ENCODE peak calls at places on chromosomes 12 and 14, in four cellular contexts. One of them, this sample, is unnamed.

GRCh38 chr12:115096673-115097349 is 412.8 kb upstream of the TBX3 start:
- DNase-seq in nucleus accumbens: no peak
- DNase-seq in tibial nerve: no peak
- DNase-seq in NCI-H1694 treated with DMSO at 0.1 percent for 48 hours: no peak
- DNase-seq in this sample: no peak

GRCh38 chr12:123645851-123646250 is 12.2 kb downstream of the GTF2H3 start:
- DNase-seq in tibial nerve: no peak
- DNase-seq in NCI-H1694 treated with DMSO at 0.1 percent for 48 hours: peak
- DNase-seq in nucleus accumbens: no peak
- DNase-seq in this sample: no peak

GRCh38 chr12:46629331-46630229 is 196.2 kb downstream of the SLC38A4 start:
- DNase-seq in tibial nerve: no peak
- DNase-seq in NCI-H1694 treated with DMSO at 0.1 percent for 48 hours: no peak
- DNase-seq in nucleus accumbens: no peak
- DNase-seq in this sample: no peak

GRCh38 chr12:104790296-104791125 is 167.6 kb downstream of the SLC41A2 start:
- DNase-seq in tibial nerve: no peak
- DNase-seq in nucleus accumbens: no peak
- DNase-seq in NCI-H1694 treated with DMSO at 0.1 percent for 48 hours: no peak
- DNase-seq in this sample: no peak

GRCh38 chr12:122421263-122421814 is 1.1 kb downstream of the CLIP1 start:
- DNase-seq in NCI-H1694 treated with DMSO at 0.1 percent for 48 hours: no peak
- DNase-seq in nucleus accumbens: peak
- DNase-seq in tibial nerve: peak
- DNase-seq in this sample: no peak

GRCh38 chr12:111413442-111414086 is 7.8 kb downstream of the SH2B3 start:
- DNase-seq in tibial nerve: no peak
- DNase-seq in NCI-H1694 treated with DMSO at 0.1 percent for 48 hours: no peak
- DNase-seq in nucleus accumbens: no peak
- DNase-seq in this sample: no peak

GRCh38 chr12:91108196-91108595 is 3.1 kb downstream of the LUM start:
- DNase-seq in nucleus accumbens: no peak
- DNase-seq in tibial nerve: no peak
- DNase-seq in NCI-H1694 treated with DMSO at 0.1 percent for 48 hours: no peak
- DNase-seq in this sample: no peak

GRCh38 chr14:67572608-67573007 is 27.5 kb downstream of the PIGH start:
- DNase-seq in NCI-H1694 treated with DMSO at 0.1 percent for 48 hours: no peak
- DNase-seq in nucleus accumbens: no peak
- DNase-seq in tibial nerve: no peak
- DNase-seq in this sample: no peak